ENCODE peak calls at places on chromosomes 3 and 15, in eight cellular contexts. One of them, this sample, is unnamed.

GRCh38 chr3:172096881-172097420 is 57.6 kb downstream of the FNDC3B start:
- DNase-seq in GM23248: peak
- DNase-seq in transverse colon: no peak
- DNase-seq in AG09309: no peak
- DNase-seq in activated CD4-positive, alpha-beta T cell treated with anti-CD3 and anti-CD28 coated beads, Interleukin-2, amount 50 U/mL, for 24 hours: no peak
- DNase-seq in AG08395: peak
- DNase-seq in T-helper 2 cell: no peak
- DNase-seq in A172: peak
- DNase-seq in this sample: no peak

GRCh38 chr3:188262913-188263683 is 109.1 kb downstream of the LPP start:
- DNase-seq in GM23248: peak
- DNase-seq in transverse colon: no peak
- DNase-seq in AG09309: no peak
- DNase-seq in activated CD4-positive, alpha-beta T cell treated with anti-CD3 and anti-CD28 coated beads, Interleukin-2, amount 50 U/mL, for 24 hours: no peak
- DNase-seq in AG08395: peak
- DNase-seq in T-helper 2 cell: no peak
- DNase-seq in A172: peak
- DNase-seq in this sample: no peak

GRCh38 chr15:89389841-89390603 is 55.4 kb upstream of the POLG start:
- DNase-seq in GM23248: no peak
- DNase-seq in transverse colon: no peak
- DNase-seq in AG09309: no peak
- DNase-seq in activated CD4-positive, alpha-beta T cell treated with anti-CD3 and anti-CD28 coated beads, Interleukin-2, amount 50 U/mL, for 24 hours: no peak
- DNase-seq in AG08395: peak
- DNase-seq in T-helper 2 cell: no peak
- DNase-seq in A172: no peak
- DNase-seq in this sample: no peak

GRCh38 chr15:90698629-90699028 is 18.5 kb upstream of the BLM start:
- DNase-seq in GM23248: no peak
- DNase-seq in transverse colon: no peak
- DNase-seq in AG09309: no peak
- DNase-seq in activated CD4-positive, alpha-beta T cell treated with anti-CD3 and anti-CD28 coated beads, Interleukin-2, amount 50 U/mL, for 24 hours: no peak
- DNase-seq in AG08395: no peak
- DNase-seq in T-helper 2 cell: no peak
- DNase-seq in A172: no peak
- DNase-seq in this sample: no peak

GRCh38 chr3:169218314-169218983 is 445.1 kb downstream of the MECOM start:
- DNase-seq in GM23248: peak
- DNase-seq in transverse colon: peak
- DNase-seq in AG09309: peak
- DNase-seq in activated CD4-positive, alpha-beta T cell treated with anti-CD3 and anti-CD28 coated beads, Interleukin-2, amount 50 U/mL, for 24 hours: no peak
- DNase-seq in AG08395: peak
- DNase-seq in T-helper 2 cell: no peak
- DNase-seq in A172: peak
- DNase-seq in this sample: no peak

GRCh38 chr3:129439381-129439816 is 349 bp downstream of the MBD4 start:
- DNase-seq in GM23248: peak
- DNase-seq in transverse colon: peak
- DNase-seq in AG09309: no peak
- DNase-seq in activated CD4-positive, alpha-beta T cell treated with anti-CD3 and anti-CD28 coated beads, Interleukin-2, amount 50 U/mL, for 24 hours: no peak
- DNase-seq in AG08395: no peak
- DNase-seq in T-helper 2 cell: peak
- DNase-seq in A172: no peak
- DNase-seq in this sample: no peak

GRCh38 chr3:49476563-49476962 is 6.5 kb downstream of the DAG1 start:
- DNase-seq in GM23248: peak
- DNase-seq in transverse colon: no peak
- DNase-seq in AG09309: no peak
- DNase-seq in activated CD4-positive, alpha-beta T cell treated with anti-CD3 and anti-CD28 coated beads, Interleukin-2, amount 50 U/mL, for 24 hours: no peak
- DNase-seq in AG08395: no peak
- DNase-seq in T-helper 2 cell: no peak
- DNase-seq in A172: peak
- DNase-seq in this sample: no peak

GRCh38 chr3:65128346-65128745 is 440.5 kb upstream of the ADAMTS9 start:
- DNase-seq in GM23248: no peak
- DNase-seq in transverse colon: no peak
- DNase-seq in AG09309: no peak
- DNase-seq in activated CD4-positive, alpha-beta T cell treated with anti-CD3 and anti-CD28 coated beads, Interleukin-2, amount 50 U/mL, for 24 hours: no peak
- DNase-seq in AG08395: no peak
- DNase-seq in T-helper 2 cell: no peak
- DNase-seq in A172: no peak
- DNase-seq in this sample: no peak

GRCh38 chr15:53171571-53171970 is 381.4 kb upstream of the ONECUT1 start:
- DNase-seq in GM23248: no peak
- DNase-seq in transverse colon: no peak
- DNase-seq in AG09309: no peak
- DNase-seq in activated CD4-positive, alpha-beta T cell treated with anti-CD3 and anti-CD28 coated beads, Interleukin-2, amount 50 U/mL, for 24 hours: no peak
- DNase-seq in AG08395: no peak
- DNase-seq in T-helper 2 cell: no peak
- DNase-seq in A172: no peak
- DNase-seq in this sample: no peak

This sample was measured in D721Med.